ENCODE peak calls at places on chromosomes 11 and 22, in six cellular contexts. T is cardiac muscle cell; D is CD8-positive, alpha-beta T cell; A is SK-N-SH; C is adrenal gland; H is spleen. V is an unnamed sample.

GRCh38 chr11:13721760-13722159 is 53.3 kb downstream of the FAR1 start:
- DNase-seq in D (no peak), T (peak; percentile 42), C (no peak), A (no peak), H (no peak), V (no peak)

GRCh38 chr11:35688023-35688422 is 25.4 kb downstream of the TRIM44 start:
- DNase-seq in H (no peak), C (no peak), D (no peak), A (no peak), T (peak; percentile 61), V (no peak)

GRCh38 chr11:18329196-18329870 is 7.0 kb downstream of the GTF2H1 start:
- DNase-seq in T (no peak), A (no peak), D (no peak), C (no peak), H (no peak), V (no peak)

GRCh38 chr22:30649430-30650007 is 13.9 kb downstream of the SLC35E4 start:
- DNase-seq in T (peak; percentile 46), H (no peak), C (peak; percentile 66), A (no peak), D (peak; percentile 61), V (peak; percentile 73)

GRCh38 chr22:33674357-33674756 is 245.9 kb downstream of the LARGE1 start:
- DNase-seq in T (no peak), A (no peak), C (no peak), D (no peak), H (no peak), V (no peak)

GRCh38 chr11:73383249-73384126 is 7.3 kb downstream of the RELT start:
- DNase-seq in T (peak; percentile 33), H (no peak), A (no peak), C (no peak), D (no peak), V (no peak)

GRCh38 chr22:31262369-31263133 is 29.7 kb downstream of the PIK3IP1 start:
- DNase-seq in H (no peak), C (no peak), T (no peak), A (no peak), D (no peak), V (no peak)

GRCh38 chr11:124917115-124917637 is 1.9 kb upstream of the HEPN1 start:
- DNase-seq in A (no peak), C (no peak), D (no peak), H (no peak), T (peak; percentile 78), V (no peak)

GRCh38 chr11:74681686-74682651 is 49.3 kb downstream of the CHRDL2 start:
- DNase-seq in H (peak; percentile 71), C (peak; percentile 8), A (no peak), D (no peak), T (no peak), V (peak; percentile 37)

GRCh38 chr22:37220543-37220968 is 8.3 kb upstream of the SSTR3 start:
- DNase-seq in D (no peak), A (no peak), C (no peak), T (peak; percentile 43), H (no peak), V (peak; percentile 67)

GRCh38 chr11:69217276-69218105 is 61.8 kb downstream of the SMIM38 start:
- DNase-seq in H (no peak), A (peak; percentile 64), T (no peak), D (no peak), C (no peak), V (peak; percentile 38)

GRCh38 chr11:1674194-1674878 is 22.7 kb upstream of the KRTAP5-6 start:
- DNase-seq in A (no peak), T (no peak), C (no peak), H (no peak), D (no peak), V (peak; percentile 37)

GRCh38 chr11:44030276-44030932 is 17.4 kb upstream of the ACCSL start:
- DNase-seq in A (no peak), D (no peak), T (peak; percentile 93), C (peak; percentile 93), H (no peak), V (peak; percentile 73)

GRCh38 chr11:115942043-115942442 is 437.8 kb upstream of the CADM1 start:
- DNase-seq in C (no peak), T (no peak), A (no peak), D (no peak), H (no peak), V (no peak)

GRCh38 chr11:71286701-71287643 is 34.6 kb upstream of the SHANK2 start:
- DNase-seq in A (peak; percentile 61), H (no peak), C (no peak), T (peak; percentile 82), D (no peak), V (peak; percentile 54)

GRCh38 chr11:73478737-73479347 is 102.6 kb downstream of the RELT start:
- DNase-seq in C (no peak), A (peak; percentile 45), D (no peak), H (no peak), T (peak; percentile 54), V (peak; percentile 56)

GRCh38 chr11:8309862-8310261 is 46.2 kb upstream of the LMO1 start:
- DNase-seq in A (peak; percentile 47), T (no peak), H (no peak), C (no peak), D (no peak), V (no peak)

GRCh38 chr11:112589132-112589531 is 328.5 kb upstream of the PLET1 start:
- DNase-seq in C (no peak), H (no peak), T (no peak), D (no peak), A (no peak), V (no peak)

GRCh38 chr22:43845981-43846380 is 16.3 kb downstream of the SULT4A1 start:
- DNase-seq in T (no peak), H (peak; percentile 57), D (no peak), A (no peak), C (no peak), V (no peak)

GRCh38 chr11:109864834-109865557 is 228.2 kb upstream of the ZC3H12C start:
- DNase-seq in C (no peak), T (peak; percentile 84), H (no peak), D (no peak), A (no peak), V (no peak)

DNA sequence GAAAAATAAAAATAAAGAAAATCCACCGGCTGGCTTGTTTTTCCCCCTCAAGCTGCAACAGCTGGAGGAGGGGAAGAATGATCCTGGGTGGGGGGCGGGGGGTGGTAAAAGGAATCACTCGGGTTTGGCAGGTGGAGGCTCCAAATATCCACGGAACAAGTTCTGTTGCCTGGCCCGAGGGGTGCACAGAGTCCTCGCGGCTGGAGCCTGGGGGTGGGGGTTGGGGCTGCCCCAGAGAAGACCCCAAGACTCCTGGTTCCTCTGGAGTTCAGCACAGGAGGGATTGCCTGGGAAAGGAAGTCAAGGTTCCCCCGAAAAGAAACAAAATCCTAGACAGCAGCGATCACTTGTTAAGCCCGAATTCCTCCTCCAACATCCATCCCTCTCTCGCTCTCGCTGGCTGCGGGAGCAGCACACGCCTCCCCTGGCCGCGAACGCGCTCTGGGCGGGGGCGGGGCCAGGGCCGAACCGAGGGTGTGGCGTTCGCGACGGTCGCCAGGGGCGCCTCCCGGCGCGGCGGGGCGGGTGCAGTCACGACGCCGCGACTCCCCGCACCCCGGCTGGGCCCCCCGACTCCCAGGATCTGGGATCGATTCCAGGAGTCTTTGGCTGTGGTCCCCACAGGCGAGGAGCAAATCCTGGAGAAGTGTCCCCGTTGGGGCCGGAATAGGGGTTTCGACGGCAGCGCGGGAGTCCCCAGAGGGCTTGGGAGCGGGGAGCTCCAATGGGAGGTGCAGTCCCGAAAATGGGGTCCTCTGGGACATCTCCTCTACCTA is at the start of gene KCNA4:
- DNase-seq in H (no peak), D (no peak), A (peak; percentile 66), C (peak; percentile 44), T (peak; percentile 53), V (peak; percentile 85)
- TF ChIP-seq CTCF in H (no peak), D (no peak), A (peak; percentile 12), C (peak; percentile 51), T (no peak), V (peak; percentile 74)

DNA sequence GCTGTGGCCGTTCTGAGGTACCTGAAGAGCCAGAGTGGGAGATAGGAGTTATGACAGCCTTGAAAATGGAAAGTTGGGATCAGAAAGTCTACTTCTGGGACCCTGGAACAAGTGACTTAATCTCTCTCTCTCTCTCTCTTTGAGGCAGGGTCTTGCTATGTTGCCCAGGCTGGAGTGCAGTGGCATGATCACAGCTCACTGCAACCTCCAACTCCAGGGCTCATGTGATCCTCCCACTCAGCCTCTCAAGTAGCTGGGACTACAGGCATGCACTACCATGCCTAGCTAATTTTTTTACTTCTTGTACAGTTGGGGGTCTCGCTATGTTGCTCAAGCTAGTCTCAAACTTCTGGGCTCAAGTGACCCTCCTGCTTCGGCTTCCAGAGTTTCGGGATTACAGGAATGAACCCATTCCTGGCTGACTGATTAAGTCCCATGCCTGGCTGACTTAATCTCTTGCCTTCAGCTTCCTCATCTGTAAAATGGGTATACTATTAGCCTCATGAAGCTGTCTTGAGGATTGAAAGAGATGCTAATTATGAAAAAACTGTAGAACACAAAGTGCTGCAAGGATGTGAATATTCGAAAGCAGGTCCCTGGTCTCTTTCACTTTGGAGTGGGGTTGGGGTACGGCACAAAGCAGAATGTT is 87.7 kb downstream of the UBASH3B start:
- DNase-seq in D (no peak), C (no peak), H (no peak), T (no peak), A (no peak), V (no peak)
- H3K4me1 ChIP-seq in D (peaks cover 64% of the 10 kb centered on the region), C (peaks cover 4% of the 10 kb centered on the region), H (peaks cover 100% of the 10 kb centered on the region), T (no peaks in the 10 kb centered on the region), A (no peaks in the 10 kb centered on the region), V (peaks cover 3% of the 10 kb centered on the region)

GRCh38 chr22:27487600-27488450 is 313.7 kb downstream of the MN1 start:
- DNase-seq in D (no peak), H (no peak), C (no peak), T (no peak), A (no peak), V (no peak)

GRCh38 chr22:27490080-27490479 is 311.5 kb downstream of the MN1 start:
- DNase-seq in D (no peak), H (peak; percentile 29), C (no peak), A (no peak), T (no peak), V (no peak)

GRCh38 chr22:27491888-27492287 is 309.7 kb downstream of the MN1 start:
- DNase-seq in H (no peak), D (no peak), T (no peak), A (no peak), C (no peak), V (no peak)

GRCh38 chr22:27488456-27489224 is 312.9 kb downstream of the MN1 start:
- DNase-seq in H (peak; percentile 15), C (no peak), D (no peak), T (peak; percentile 8), A (peak; percentile 84), V (no peak)

DNA sequence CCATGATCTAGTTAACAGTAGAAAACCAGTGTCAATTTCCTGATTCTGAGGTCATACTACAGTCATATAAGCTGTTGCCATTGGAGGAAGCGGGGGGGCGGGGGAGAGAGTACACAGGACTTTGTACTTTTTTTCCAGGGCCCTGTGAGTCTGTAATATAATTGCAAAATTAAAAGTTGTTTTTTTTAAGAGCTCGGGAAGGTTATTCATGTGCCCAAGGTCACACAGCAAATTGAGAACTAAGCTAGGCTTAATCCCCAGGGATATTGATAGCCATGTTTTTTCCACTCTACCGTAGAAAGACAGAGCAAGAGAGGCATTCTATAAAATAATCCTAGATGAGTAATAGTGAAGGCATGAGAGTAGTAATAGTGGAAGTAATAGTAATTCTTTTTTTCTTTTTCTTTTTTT is 312.3 kb downstream of the MN1 start:
- DNase-seq in A (peak; percentile 54), D (no peak), C (no peak), H (peak; percentile 19), T (peak; percentile 44), V (no peak)
- H3K27me3 ChIP-seq in A (no peaks in the 10 kb centered on the region), D (no peaks in the 10 kb centered on the region), C (no peaks in the 10 kb centered on the region), H (peaks cover 32% of the 10 kb centered on the region), T (no peaks in the 10 kb centered on the region), V (no peaks in the 10 kb centered on the region)

GRCh38 chr11:6269994-6270393 is 10.4 kb downstream of the CCKBR start:
- DNase-seq in T (no peak), H (peak; percentile 79), D (no peak), A (peak; percentile 48), C (no peak), V (peak; percentile 64)
- TF ChIP-seq CTCF in T (peak; percentile 13), H (no peak), D (no peak), A (peak; percentile 50), C (peak; percentile 41), V (peak; percentile 60)

GRCh38 chr11:67261942-67262681 is 4.2 kb upstream of the GRK2 start:
- DNase-seq in D (no peak), H (no peak), C (peak; percentile 31), T (no peak), A (no peak), V (no peak)
- H3K4me1 ChIP-seq in D (peaks cover 34% of the 10 kb centered on the region), H (peaks cover 62% of the 10 kb centered on the region), C (peaks cover 12% of the 10 kb centered on the region), T (no peaks in the 10 kb centered on the region), A (peaks cover 21% of the 10 kb centered on the region), V (no peaks in the 10 kb centered on the region)

V was measured in endodermal cell.